ENCODE peak calls at places on chromosomes 3 and 15, in seven cellular contexts. R is effector memory CD4-positive, alpha-beta T cell; U is NCI-H2081 treated with DMSO at 0.1 percent for 48 hours; V is GM23248; T is type B pancreatic cell; K is NCI-H1930; I is upper lobe of right lung. H is an unnamed sample.

GRCh38 chr15:34607832-34608231 is 24.4 kb upstream of the GOLGA8B start:
- DNase-seq in I (no peak), U (no peak), T (no peak), K (no peak), R (no peak), V (no peak), H (no peak)

GRCh38 chr3:42746455-42747450 is 26.3 kb downstream of the CCDC13 start:
- DNase-seq in I (no peak), V (no peak), R (no peak), T (no peak), K (no peak), U (no peak), H (peak)

GRCh38 chr3:31620656-31621055 is 87.9 kb downstream of the STT3B start:
- DNase-seq in K (no peak), U (no peak), T (no peak), V (no peak), R (no peak), I (no peak), H (no peak)

GRCh38 chr15:66721501-66721937 is 19.5 kb downstream of the SMAD6 start:
- DNase-seq in R (no peak), T (no peak), V (peak), I (no peak), K (no peak), U (no peak), H (no peak)

GRCh38 chr3:7876741-7877297 is 624.8 kb upstream of the LMCD1 start:
- DNase-seq in T (no peak), V (no peak), I (no peak), R (peak), U (no peak), K (no peak), H (no peak)

GRCh38 chr15:91849749-91850161 is 3.8 kb upstream of the SLCO3A1 start:
- DNase-seq in U (no peak), V (peak), R (no peak), K (peak), T (no peak), I (no peak), H (no peak)

GRCh38 chr3:13550791-13551360 is 2.0 kb downstream of the FBLN2 start:
- DNase-seq in I (no peak), T (no peak), K (no peak), V (no peak), R (no peak), U (no peak), H (no peak)

GRCh38 chr3:160312014-160312624 is 86.9 kb downstream of the C3orf80 start:
- DNase-seq in R (no peak), K (no peak), T (no peak), I (no peak), U (no peak), V (no peak), H (no peak)

GRCh38 chr15:99450896-99451358 is 114.9 kb upstream of the MEF2A start:
- DNase-seq in I (peak), U (no peak), T (no peak), R (peak), V (peak), K (no peak), H (peak)

GRCh38 chr15:20294651-20295237 is 246.9 kb downstream of the GOLGA6L6 start:
- DNase-seq in T (peak), V (no peak), U (no peak), R (no peak), K (no peak), I (peak), H (peak)

GRCh38 chr3:99836681-99837080 is 19.0 kb downstream of the CMSS1 start:
- DNase-seq in R (no peak), U (no peak), T (no peak), K (no peak), V (no peak), I (no peak), H (no peak)

H was measured in mesenteric fat pad.